ENCODE peak calls at places on chromosomes 5 and 9, in six cellular contexts. One of them, this sample, is unnamed.

GRCh38 chr9:3498691-3499090 is 27.1 kb downstream of the RFX3 start:
- DNase-seq in endodermal cell: no peak
- DNase-seq in LNCaP clone FGC: no peak
- DNase-seq in HFFc6: peak; percentile 62
- DNase-seq in AG09309: no peak
- DNase-seq in cardiac fibroblast: peak; percentile 77
- DNase-seq in this sample: peak; percentile 82

GRCh38 chr5:170986598-170986997 is 124.8 kb downstream of the RANBP17 start:
- DNase-seq in cardiac fibroblast: peak; percentile 63
- DNase-seq in endodermal cell: no peak
- DNase-seq in HFFc6: peak; percentile 44
- DNase-seq in LNCaP clone FGC: peak; percentile 19
- DNase-seq in AG09309: peak; percentile 3
- DNase-seq in this sample: no peak

GRCh38 chr5:32791536-32792240 is 80.6 kb downstream of the NPR3 start:
- DNase-seq in endodermal cell: no peak
- DNase-seq in LNCaP clone FGC: peak; percentile 35
- DNase-seq in HFFc6: peak; percentile 36
- DNase-seq in AG09309: no peak
- DNase-seq in cardiac fibroblast: peak; percentile 47
- DNase-seq in this sample: no peak

GRCh38 chr9:3124006-3124405 is 280.1 kb upstream of the PUM3 start:
- DNase-seq in cardiac fibroblast: no peak
- DNase-seq in LNCaP clone FGC: no peak
- DNase-seq in HFFc6: no peak
- DNase-seq in endodermal cell: peak; percentile 41
- DNase-seq in AG09309: no peak
- DNase-seq in this sample: no peak

GRCh38 chr5:81783401-81783800 is 32.5 kb upstream of the SSBP2 start:
- DNase-seq in cardiac fibroblast: no peak
- DNase-seq in LNCaP clone FGC: no peak
- DNase-seq in AG09309: no peak
- DNase-seq in HFFc6: no peak
- DNase-seq in endodermal cell: no peak
- DNase-seq in this sample: no peak

GRCh38 chr5:55232985-55233928 is at the start of gene CCNO:
- DNase-seq in AG09309: peak; percentile 33
- DNase-seq in cardiac fibroblast: peak; percentile 69
- DNase-seq in endodermal cell: peak; percentile 94
- DNase-seq in HFFc6: peak; percentile 65
- DNase-seq in LNCaP clone FGC: no peak
- DNase-seq in this sample: peak; percentile 44

GRCh38 chr9:117013596-117013995 is 326.5 kb downstream of the TRIM32 start:
- DNase-seq in LNCaP clone FGC: no peak
- DNase-seq in HFFc6: no peak
- DNase-seq in endodermal cell: no peak
- DNase-seq in cardiac fibroblast: no peak
- DNase-seq in AG09309: no peak
- DNase-seq in this sample: no peak

GRCh38 chr9:123149067-123149466 is 115.6 kb downstream of the GPR21 start:
- DNase-seq in cardiac fibroblast: no peak
- DNase-seq in LNCaP clone FGC: peak; percentile 75
- DNase-seq in AG09309: no peak
- DNase-seq in HFFc6: no peak
- DNase-seq in endodermal cell: no peak
- DNase-seq in this sample: no peak

GRCh38 chr5:148808864-148809642 is 17.4 kb upstream of the ADRB2 start:
- DNase-seq in HFFc6: no peak
- DNase-seq in LNCaP clone FGC: no peak
- DNase-seq in AG09309: no peak
- DNase-seq in endodermal cell: no peak
- DNase-seq in cardiac fibroblast: no peak
- DNase-seq in this sample: no peak

GRCh38 chr9:132937463-132937901 is 6.9 kb downstream of the TSC1 start:
- DNase-seq in cardiac fibroblast: peak; percentile 33
- DNase-seq in HFFc6: no peak
- DNase-seq in AG09309: no peak
- DNase-seq in LNCaP clone FGC: no peak
- DNase-seq in endodermal cell: no peak
- DNase-seq in this sample: peak; percentile 9

GRCh38 chr5:5770825-5771224 is 348.3 kb downstream of the ICE1 start:
- DNase-seq in HFFc6: no peak
- DNase-seq in AG09309: no peak
- DNase-seq in cardiac fibroblast: no peak
- DNase-seq in LNCaP clone FGC: no peak
- DNase-seq in endodermal cell: no peak
- DNase-seq in this sample: no peak

GRCh38 chr5:134267366-134268018 is 41.6 kb upstream of the PPP2CA start:
- DNase-seq in AG09309: no peak
- DNase-seq in endodermal cell: no peak
- DNase-seq in HFFc6: peak; percentile 23
- DNase-seq in cardiac fibroblast: peak; percentile 50
- DNase-seq in LNCaP clone FGC: no peak
- DNase-seq in this sample: no peak

GRCh38 chr9:124684140-124684539 is 87.0 kb downstream of the NR6A1 start:
- DNase-seq in cardiac fibroblast: no peak
- DNase-seq in HFFc6: no peak
- DNase-seq in endodermal cell: no peak
- DNase-seq in AG09309: no peak
- DNase-seq in LNCaP clone FGC: no peak
- DNase-seq in this sample: no peak

GRCh38 chr5:151772868-151773561 is 1.3 kb downstream of the G3BP1 start:
- DNase-seq in HFFc6: peak; percentile 18
- DNase-seq in endodermal cell: no peak
- DNase-seq in cardiac fibroblast: peak; percentile 44
- DNase-seq in LNCaP clone FGC: no peak
- DNase-seq in AG09309: no peak
- DNase-seq in this sample: no peak

GRCh38 chr9:95075700-95076099 is 241.8 kb downstream of the FANCC start:
- DNase-seq in AG09309: no peak
- DNase-seq in HFFc6: no peak
- DNase-seq in cardiac fibroblast: no peak
- DNase-seq in endodermal cell: peak; percentile 23
- DNase-seq in LNCaP clone FGC: no peak
- DNase-seq in this sample: no peak

GRCh38 chr9:14806941-14807340 is 84.4 kb upstream of the CER1 start:
- DNase-seq in HFFc6: no peak
- DNase-seq in endodermal cell: no peak
- DNase-seq in LNCaP clone FGC: no peak
- DNase-seq in AG09309: no peak
- DNase-seq in cardiac fibroblast: peak; percentile 6
- DNase-seq in this sample: peak; percentile 4

GRCh38 chr5:121384359-121384758 is 467.3 kb upstream of the FTMT start:
- DNase-seq in cardiac fibroblast: no peak
- DNase-seq in LNCaP clone FGC: no peak
- DNase-seq in HFFc6: no peak
- DNase-seq in endodermal cell: peak; percentile 63
- DNase-seq in AG09309: no peak
- DNase-seq in this sample: no peak

DNA sequence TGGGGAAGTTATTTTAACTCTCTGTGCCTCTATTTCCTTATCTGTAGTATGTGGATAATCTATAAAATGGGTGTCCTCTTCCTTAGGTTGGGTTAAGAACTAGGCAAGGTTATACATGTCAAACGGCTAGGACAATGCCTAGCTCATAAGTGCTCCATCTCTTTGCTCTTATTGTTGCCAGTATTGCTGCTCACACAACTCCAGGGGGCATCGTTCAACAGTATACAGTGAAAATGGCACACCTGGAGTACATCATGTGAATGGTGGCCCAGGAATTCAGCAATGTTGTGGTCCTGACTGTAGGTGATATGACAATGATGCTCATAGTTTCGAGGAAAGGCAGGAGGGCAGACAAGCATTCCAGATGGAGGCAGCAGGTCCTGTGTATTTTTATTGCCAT is 30.1 kb downstream of the SLIT3 start:
- DNase-seq in HFFc6: no peak
- DNase-seq in cardiac fibroblast: no peak
- DNase-seq in endodermal cell: no peak
- DNase-seq in LNCaP clone FGC: no peak
- DNase-seq in AG09309: no peak
- DNase-seq in this sample: no peak
- TF ChIP-seq CTCF in HFFc6: no peak
- TF ChIP-seq CTCF in cardiac fibroblast: no peak
- TF ChIP-seq CTCF in endodermal cell: no peak
- TF ChIP-seq CTCF in LNCaP clone FGC: no peak
- TF ChIP-seq CTCF in AG09309: no peak
- TF ChIP-seq CTCF in this sample: no peak

GRCh38 chr5:98121036-98121936 is 652.2 kb upstream of the RGMB start:
- DNase-seq in AG09309: no peak
- DNase-seq in endodermal cell: peak; percentile 71
- DNase-seq in LNCaP clone FGC: no peak
- DNase-seq in HFFc6: no peak
- DNase-seq in cardiac fibroblast: no peak
- DNase-seq in this sample: no peak
- TF ChIP-seq CTCF in AG09309: no peak
- TF ChIP-seq CTCF in endodermal cell: peak; percentile 32
- TF ChIP-seq CTCF in LNCaP clone FGC: peak; percentile 33
- TF ChIP-seq CTCF in HFFc6: no peak
- TF ChIP-seq CTCF in cardiac fibroblast: no peak
- TF ChIP-seq CTCF in this sample: no peak

DNA sequence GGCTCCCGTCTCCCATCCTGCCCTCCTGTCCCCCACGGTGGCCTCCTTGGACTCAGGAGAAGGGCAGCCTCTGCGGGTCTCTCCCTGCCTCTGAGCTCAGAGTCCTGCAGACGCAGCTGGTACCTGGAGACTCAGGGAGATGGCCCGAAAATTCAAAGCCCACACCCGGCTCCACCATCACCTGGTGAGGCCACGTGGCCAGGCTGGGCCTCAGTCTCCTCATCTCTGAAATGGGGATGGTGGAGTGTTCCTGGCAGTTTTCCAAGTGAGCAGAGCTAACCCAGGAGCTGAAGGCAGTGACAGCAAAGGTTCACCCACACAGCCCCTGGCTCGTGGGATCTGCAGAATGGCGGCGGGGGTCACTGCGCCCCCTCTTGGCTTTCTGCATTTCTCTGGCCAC is 62.1 kb upstream of the RXRA start:
- DNase-seq in cardiac fibroblast: no peak
- DNase-seq in AG09309: no peak
- DNase-seq in endodermal cell: no peak
- DNase-seq in HFFc6: no peak
- DNase-seq in LNCaP clone FGC: no peak
- DNase-seq in this sample: no peak
- TF ChIP-seq CTCF in cardiac fibroblast: no peak
- TF ChIP-seq CTCF in AG09309: no peak
- TF ChIP-seq CTCF in endodermal cell: no peak
- TF ChIP-seq CTCF in HFFc6: no peak
- TF ChIP-seq CTCF in LNCaP clone FGC: no peak
- TF ChIP-seq CTCF in this sample: no peak

GRCh38 chr5:179274321-179275315 is 70.6 kb downstream of the ADAMTS2 start:
- DNase-seq in HFFc6: no peak
- DNase-seq in AG09309: no peak
- DNase-seq in endodermal cell: no peak
- DNase-seq in cardiac fibroblast: no peak
- DNase-seq in LNCaP clone FGC: no peak
- DNase-seq in this sample: no peak
- TF ChIP-seq CTCF in HFFc6: peak; percentile 64
- TF ChIP-seq CTCF in AG09309: peak; percentile 28
- TF ChIP-seq CTCF in endodermal cell: peak; percentile 54
- TF ChIP-seq CTCF in cardiac fibroblast: no peak
- TF ChIP-seq CTCF in LNCaP clone FGC: peak; percentile 14
- TF ChIP-seq CTCF in this sample: peak; percentile 49

GRCh38 chr5:77129386-77129785 is 42.3 kb upstream of the ZBED3 start:
- DNase-seq in cardiac fibroblast: peak; percentile 37
- DNase-seq in HFFc6: peak; percentile 31
- DNase-seq in AG09309: no peak
- DNase-seq in endodermal cell: peak; percentile 86
- DNase-seq in LNCaP clone FGC: peak; percentile 6
- DNase-seq in this sample: peak; percentile 39
- TF ChIP-seq CTCF in cardiac fibroblast: peak; percentile 45
- TF ChIP-seq CTCF in HFFc6: peak; percentile 79
- TF ChIP-seq CTCF in AG09309: peak; percentile 48
- TF ChIP-seq CTCF in endodermal cell: peak; percentile 85
- TF ChIP-seq CTCF in LNCaP clone FGC: peak; percentile 60
- TF ChIP-seq CTCF in this sample: peak; percentile 75

This sample was measured in brain microvascular endothelial cell.